ENCODE peak calls at places on chromosomes 5 and 9, in nine cellular contexts. One of them, this sample, is unnamed.

GRCh38 chr5:17317499-17317898 is 100.1 kb downstream of the BASP1 start:
- DNase-seq in caudate nucleus: no peak
- DNase-seq in effector CD4-positive, alpha-beta T cell: no peak
- DNase-seq in cardiac muscle cell: no peak
- DNase-seq in progenitor cell of endocrine pancreas: no peak
- DNase-seq in activated CD4-positive, alpha-beta T cell treated with anti-CD3 and anti-CD28 coated beads, Interleukin-2, amount 10 ng/mL, durations not matched to agents 7 days and 5 days: no peak
- DNase-seq in MCF 10A: no peak
- DNase-seq in left ventricle myocardium superior: no peak
- DNase-seq in PC-3: no peak
- DNase-seq in this sample: no peak

GRCh38 chr9:15642369-15642962 is 89.6 kb downstream of the CCDC171 start:
- DNase-seq in caudate nucleus: no peak
- DNase-seq in effector CD4-positive, alpha-beta T cell: no peak
- DNase-seq in cardiac muscle cell: peak
- DNase-seq in progenitor cell of endocrine pancreas: no peak
- DNase-seq in activated CD4-positive, alpha-beta T cell treated with anti-CD3 and anti-CD28 coated beads, Interleukin-2, amount 10 ng/mL, durations not matched to agents 7 days and 5 days: no peak
- DNase-seq in MCF 10A: peak
- DNase-seq in left ventricle myocardium superior: no peak
- DNase-seq in PC-3: peak
- DNase-seq in this sample: peak

GRCh38 chr5:134543820-134544692 is 18.6 kb downstream of the JADE2 start:
- DNase-seq in caudate nucleus: no peak
- DNase-seq in effector CD4-positive, alpha-beta T cell: peak
- DNase-seq in cardiac muscle cell: no peak
- DNase-seq in progenitor cell of endocrine pancreas: no peak
- DNase-seq in activated CD4-positive, alpha-beta T cell treated with anti-CD3 and anti-CD28 coated beads, Interleukin-2, amount 10 ng/mL, durations not matched to agents 7 days and 5 days: peak
- DNase-seq in MCF 10A: no peak
- DNase-seq in left ventricle myocardium superior: no peak
- DNase-seq in PC-3: no peak
- DNase-seq in this sample: no peak

GRCh38 chr9:108271646-108272349 is 584.0 kb downstream of the ACTL7B start:
- DNase-seq in caudate nucleus: no peak
- DNase-seq in effector CD4-positive, alpha-beta T cell: no peak
- DNase-seq in cardiac muscle cell: no peak
- DNase-seq in progenitor cell of endocrine pancreas: peak
- DNase-seq in activated CD4-positive, alpha-beta T cell treated with anti-CD3 and anti-CD28 coated beads, Interleukin-2, amount 10 ng/mL, durations not matched to agents 7 days and 5 days: no peak
- DNase-seq in MCF 10A: peak
- DNase-seq in left ventricle myocardium superior: no peak
- DNase-seq in PC-3: peak
- DNase-seq in this sample: peak

GRCh38 chr9:36900136-36900855 is 133.8 kb downstream of the PAX5 start:
- DNase-seq in caudate nucleus: no peak
- DNase-seq in effector CD4-positive, alpha-beta T cell: no peak
- DNase-seq in cardiac muscle cell: no peak
- DNase-seq in progenitor cell of endocrine pancreas: no peak
- DNase-seq in activated CD4-positive, alpha-beta T cell treated with anti-CD3 and anti-CD28 coated beads, Interleukin-2, amount 10 ng/mL, durations not matched to agents 7 days and 5 days: no peak
- DNase-seq in MCF 10A: no peak
- DNase-seq in left ventricle myocardium superior: no peak
- DNase-seq in PC-3: no peak
- DNase-seq in this sample: no peak

GRCh38 chr9:38311382-38312270 is 80.9 kb upstream of the ALDH1B1 start:
- DNase-seq in caudate nucleus: no peak
- DNase-seq in effector CD4-positive, alpha-beta T cell: no peak
- DNase-seq in cardiac muscle cell: peak
- DNase-seq in progenitor cell of endocrine pancreas: no peak
- DNase-seq in activated CD4-positive, alpha-beta T cell treated with anti-CD3 and anti-CD28 coated beads, Interleukin-2, amount 10 ng/mL, durations not matched to agents 7 days and 5 days: no peak
- DNase-seq in MCF 10A: no peak
- DNase-seq in left ventricle myocardium superior: peak
- DNase-seq in PC-3: no peak
- DNase-seq in this sample: no peak

GRCh38 chr5:27969157-27969556 is 930.8 kb upstream of the CDH9 start:
- DNase-seq in caudate nucleus: no peak
- DNase-seq in effector CD4-positive, alpha-beta T cell: no peak
- DNase-seq in cardiac muscle cell: peak
- DNase-seq in progenitor cell of endocrine pancreas: no peak
- DNase-seq in activated CD4-positive, alpha-beta T cell treated with anti-CD3 and anti-CD28 coated beads, Interleukin-2, amount 10 ng/mL, durations not matched to agents 7 days and 5 days: no peak
- DNase-seq in MCF 10A: no peak
- DNase-seq in left ventricle myocardium superior: no peak
- DNase-seq in PC-3: no peak
- DNase-seq in this sample: no peak

GRCh38 chr5:176859916-176860315 is 39.2 kb downstream of the HK3 start:
- DNase-seq in caudate nucleus: no peak
- DNase-seq in effector CD4-positive, alpha-beta T cell: no peak
- DNase-seq in cardiac muscle cell: no peak
- DNase-seq in progenitor cell of endocrine pancreas: no peak
- DNase-seq in activated CD4-positive, alpha-beta T cell treated with anti-CD3 and anti-CD28 coated beads, Interleukin-2, amount 10 ng/mL, durations not matched to agents 7 days and 5 days: no peak
- DNase-seq in MCF 10A: no peak
- DNase-seq in left ventricle myocardium superior: no peak
- DNase-seq in PC-3: no peak
- DNase-seq in this sample: no peak

GRCh38 chr9:135447126-135447525 is 32.5 kb upstream of the PPP1R26 start:
- DNase-seq in caudate nucleus: no peak
- DNase-seq in effector CD4-positive, alpha-beta T cell: no peak
- DNase-seq in cardiac muscle cell: no peak
- DNase-seq in progenitor cell of endocrine pancreas: no peak
- DNase-seq in activated CD4-positive, alpha-beta T cell treated with anti-CD3 and anti-CD28 coated beads, Interleukin-2, amount 10 ng/mL, durations not matched to agents 7 days and 5 days: no peak
- DNase-seq in MCF 10A: no peak
- DNase-seq in left ventricle myocardium superior: no peak
- DNase-seq in PC-3: no peak
- DNase-seq in this sample: no peak

GRCh38 chr5:146662229-146662628 is 146.2 kb upstream of the GPR151 start:
- DNase-seq in caudate nucleus: no peak
- DNase-seq in effector CD4-positive, alpha-beta T cell: no peak
- DNase-seq in cardiac muscle cell: no peak
- DNase-seq in progenitor cell of endocrine pancreas: no peak
- DNase-seq in activated CD4-positive, alpha-beta T cell treated with anti-CD3 and anti-CD28 coated beads, Interleukin-2, amount 10 ng/mL, durations not matched to agents 7 days and 5 days: peak
- DNase-seq in MCF 10A: peak
- DNase-seq in left ventricle myocardium superior: no peak
- DNase-seq in PC-3: peak
- DNase-seq in this sample: peak